ENCODE peak calls at places on chromosome 22, in seven cellular contexts. One of them, this sample, is unnamed.

GRCh38 chr22:25744694-25745093 is 2.7 kb downstream of the MYO18B start:
- DNase-seq in WERI-Rb-1: no peak
- DNase-seq in Peyer's patch: no peak
- DNase-seq in cardiac fibroblast: no peak
- DNase-seq in cardiac muscle cell: no peak
- DNase-seq in bronchial epithelial cell: no peak
- DNase-seq in fibroblast of pulmonary artery: no peak
- DNase-seq in this sample: no peak

GRCh38 chr22:36585841-36586240 is 56.9 kb upstream of the EIF3D start:
- DNase-seq in WERI-Rb-1: no peak
- DNase-seq in Peyer's patch: no peak
- DNase-seq in cardiac fibroblast: no peak
- DNase-seq in cardiac muscle cell: no peak
- DNase-seq in bronchial epithelial cell: peak
- DNase-seq in fibroblast of pulmonary artery: no peak
- DNase-seq in this sample: peak

GRCh38 chr22:47622541-47622940 is 860.1 kb downstream of the TBC1D22A start:
- DNase-seq in WERI-Rb-1: no peak
- DNase-seq in Peyer's patch: no peak
- DNase-seq in cardiac fibroblast: no peak
- DNase-seq in cardiac muscle cell: no peak
- DNase-seq in bronchial epithelial cell: no peak
- DNase-seq in fibroblast of pulmonary artery: no peak
- DNase-seq in this sample: no peak

GRCh38 chr22:47474464-47474863 is 712.0 kb downstream of the TBC1D22A start:
- DNase-seq in WERI-Rb-1: no peak
- DNase-seq in Peyer's patch: no peak
- DNase-seq in cardiac fibroblast: no peak
- DNase-seq in cardiac muscle cell: no peak
- DNase-seq in bronchial epithelial cell: no peak
- DNase-seq in fibroblast of pulmonary artery: peak
- DNase-seq in this sample: no peak

GRCh38 chr22:38706101-38706884 is 549 bp downstream of the GTPBP1 start:
- DNase-seq in WERI-Rb-1: peak
- DNase-seq in Peyer's patch: peak
- DNase-seq in cardiac fibroblast: peak
- DNase-seq in cardiac muscle cell: peak
- DNase-seq in bronchial epithelial cell: no peak
- DNase-seq in fibroblast of pulmonary artery: peak
- DNase-seq in this sample: peak

GRCh38 chr22:26646158-26646557 is 11.2 kb upstream of the MIAT start:
- DNase-seq in WERI-Rb-1: no peak
- DNase-seq in Peyer's patch: no peak
- DNase-seq in cardiac fibroblast: peak
- DNase-seq in cardiac muscle cell: no peak
- DNase-seq in bronchial epithelial cell: no peak
- DNase-seq in fibroblast of pulmonary artery: peak
- DNase-seq in this sample: no peak

GRCh38 chr22:39351689-39352214 is 2.0 kb downstream of the SYNGR1 start:
- DNase-seq in WERI-Rb-1: no peak
- DNase-seq in Peyer's patch: peak
- DNase-seq in cardiac fibroblast: peak
- DNase-seq in cardiac muscle cell: peak
- DNase-seq in bronchial epithelial cell: no peak
- DNase-seq in fibroblast of pulmonary artery: no peak
- DNase-seq in this sample: peak

GRCh38 chr22:22045576-22046335 is 63.2 kb upstream of the TOP3B start:
- DNase-seq in WERI-Rb-1: no peak
- DNase-seq in Peyer's patch: no peak
- DNase-seq in cardiac fibroblast: no peak
- DNase-seq in cardiac muscle cell: no peak
- DNase-seq in bronchial epithelial cell: no peak
- DNase-seq in fibroblast of pulmonary artery: no peak
- DNase-seq in this sample: no peak

GRCh38 chr22:37330200-37331033 is 48.1 kb downstream of the CYTH4 start:
- DNase-seq in WERI-Rb-1: peak
- DNase-seq in Peyer's patch: peak
- DNase-seq in cardiac fibroblast: peak
- DNase-seq in cardiac muscle cell: peak
- DNase-seq in bronchial epithelial cell: peak
- DNase-seq in fibroblast of pulmonary artery: peak
- DNase-seq in this sample: peak

GRCh38 chr22:47125603-47126002 is 363.2 kb downstream of the TBC1D22A start:
- DNase-seq in WERI-Rb-1: no peak
- DNase-seq in Peyer's patch: no peak
- DNase-seq in cardiac fibroblast: no peak
- DNase-seq in cardiac muscle cell: no peak
- DNase-seq in bronchial epithelial cell: no peak
- DNase-seq in fibroblast of pulmonary artery: peak
- DNase-seq in this sample: no peak

GRCh38 chr22:33883961-33884808 is 36.1 kb downstream of the LARGE1 start:
- DNase-seq in WERI-Rb-1: peak
- DNase-seq in Peyer's patch: no peak
- DNase-seq in cardiac fibroblast: no peak
- DNase-seq in cardiac muscle cell: no peak
- DNase-seq in bronchial epithelial cell: no peak
- DNase-seq in fibroblast of pulmonary artery: no peak
- DNase-seq in this sample: no peak

GRCh38 chr22:37021710-37022482 is 2.4 kb downstream of the MPST start:
- DNase-seq in WERI-Rb-1: peak
- DNase-seq in Peyer's patch: peak
- DNase-seq in cardiac fibroblast: peak
- DNase-seq in cardiac muscle cell: peak
- DNase-seq in bronchial epithelial cell: peak
- DNase-seq in fibroblast of pulmonary artery: peak
- DNase-seq in this sample: peak

GRCh38 chr22:37295946-37296345 is 13.6 kb downstream of the CYTH4 start:
- DNase-seq in WERI-Rb-1: no peak
- DNase-seq in Peyer's patch: no peak
- DNase-seq in cardiac fibroblast: no peak
- DNase-seq in cardiac muscle cell: no peak
- DNase-seq in bronchial epithelial cell: no peak
- DNase-seq in fibroblast of pulmonary artery: no peak
- DNase-seq in this sample: no peak

GRCh38 chr22:44807915-44808690 is 55.7 kb downstream of the ARHGAP8 start:
- DNase-seq in WERI-Rb-1: peak
- DNase-seq in Peyer's patch: no peak
- DNase-seq in cardiac fibroblast: no peak
- DNase-seq in cardiac muscle cell: peak
- DNase-seq in bronchial epithelial cell: no peak
- DNase-seq in fibroblast of pulmonary artery: no peak
- DNase-seq in this sample: no peak

GRCh38 chr22:19762315-19763140 is 1.9 kb downstream of the TBX1 start:
- DNase-seq in WERI-Rb-1: no peak
- DNase-seq in Peyer's patch: no peak
- DNase-seq in cardiac fibroblast: no peak
- DNase-seq in cardiac muscle cell: no peak
- DNase-seq in bronchial epithelial cell: peak
- DNase-seq in fibroblast of pulmonary artery: no peak
- DNase-seq in this sample: peak

GRCh38 chr22:36757608-36758220 is 18.2 kb downstream of the IFT27 start:
- DNase-seq in WERI-Rb-1: peak
- DNase-seq in Peyer's patch: peak
- DNase-seq in cardiac fibroblast: peak
- DNase-seq in cardiac muscle cell: peak
- DNase-seq in bronchial epithelial cell: peak
- DNase-seq in fibroblast of pulmonary artery: peak
- DNase-seq in this sample: peak

GRCh38 chr22:32644252-32645100 is 157.0 kb upstream of the TIMP3 start:
- DNase-seq in WERI-Rb-1: no peak
- DNase-seq in Peyer's patch: peak
- DNase-seq in cardiac fibroblast: peak
- DNase-seq in cardiac muscle cell: no peak
- DNase-seq in bronchial epithelial cell: peak
- DNase-seq in fibroblast of pulmonary artery: peak
- DNase-seq in this sample: peak

GRCh38 chr22:25475554-25476022 is 88.9 kb upstream of the GRK3 start:
- DNase-seq in WERI-Rb-1: no peak
- DNase-seq in Peyer's patch: no peak
- DNase-seq in cardiac fibroblast: peak
- DNase-seq in cardiac muscle cell: no peak
- DNase-seq in bronchial epithelial cell: no peak
- DNase-seq in fibroblast of pulmonary artery: peak
- DNase-seq in this sample: no peak

GRCh38 chr22:42184852-42185251 is 54.2 kb upstream of the CYP2D6 start:
- DNase-seq in WERI-Rb-1: no peak
- DNase-seq in Peyer's patch: no peak
- DNase-seq in cardiac fibroblast: no peak
- DNase-seq in cardiac muscle cell: no peak
- DNase-seq in bronchial epithelial cell: no peak
- DNase-seq in fibroblast of pulmonary artery: no peak
- DNase-seq in this sample: no peak

GRCh38 chr22:33922268-33922667 is 2.0 kb upstream of the LARGE1 start:
- DNase-seq in WERI-Rb-1: peak
- DNase-seq in Peyer's patch: peak
- DNase-seq in cardiac fibroblast: peak
- DNase-seq in cardiac muscle cell: peak
- DNase-seq in bronchial epithelial cell: no peak
- DNase-seq in fibroblast of pulmonary artery: peak
- DNase-seq in this sample: no peak

GRCh38 chr22:23997092-23997491 is 8.2 kb downstream of the GSTT4 start:
- DNase-seq in WERI-Rb-1: no peak
- DNase-seq in Peyer's patch: no peak
- DNase-seq in cardiac fibroblast: no peak
- DNase-seq in cardiac muscle cell: no peak
- DNase-seq in bronchial epithelial cell: no peak
- DNase-seq in fibroblast of pulmonary artery: no peak
- DNase-seq in this sample: no peak
- TF ChIP-seq CTCF in WERI-Rb-1: no peak
- TF ChIP-seq CTCF in Peyer's patch: no peak
- TF ChIP-seq CTCF in cardiac fibroblast: no peak
- TF ChIP-seq CTCF in cardiac muscle cell: no peak
- TF ChIP-seq CTCF in bronchial epithelial cell: no peak
- TF ChIP-seq CTCF in fibroblast of pulmonary artery: no peak
- TF ChIP-seq CTCF in this sample: no peak

GRCh38 chr22:31637375-31637937 is 24.6 kb downstream of the PISD start:
- DNase-seq in WERI-Rb-1: no peak
- DNase-seq in Peyer's patch: peak
- DNase-seq in cardiac fibroblast: peak
- DNase-seq in cardiac muscle cell: peak
- DNase-seq in bronchial epithelial cell: no peak
- DNase-seq in fibroblast of pulmonary artery: no peak
- DNase-seq in this sample: no peak
- H3K4me3 ChIP-seq in WERI-Rb-1: no peak
- H3K4me3 ChIP-seq in Peyer's patch: no peak
- H3K4me3 ChIP-seq in cardiac fibroblast: peak
- H3K4me3 ChIP-seq in cardiac muscle cell: no peak
- H3K4me3 ChIP-seq in bronchial epithelial cell: no peak
- H3K4me3 ChIP-seq in fibroblast of pulmonary artery: no peak
- H3K4me3 ChIP-seq in this sample: no peak

GRCh38 chr22:45880732-45881523 is 96.0 kb downstream of the WNT7B start:
- DNase-seq in WERI-Rb-1: peak
- DNase-seq in Peyer's patch: no peak
- DNase-seq in cardiac fibroblast: no peak
- DNase-seq in cardiac muscle cell: peak
- DNase-seq in bronchial epithelial cell: no peak
- DNase-seq in fibroblast of pulmonary artery: no peak
- DNase-seq in this sample: no peak
- TF ChIP-seq CTCF in WERI-Rb-1: no peak
- TF ChIP-seq CTCF in Peyer's patch: no peak
- TF ChIP-seq CTCF in cardiac fibroblast: no peak
- TF ChIP-seq CTCF in cardiac muscle cell: no peak
- TF ChIP-seq CTCF in bronchial epithelial cell: no peak
- TF ChIP-seq CTCF in fibroblast of pulmonary artery: no peak
- TF ChIP-seq CTCF in this sample: no peak

GRCh38 chr22:46004105-46004866 is 27.3 kb upstream of the WNT7B start:
- DNase-seq in WERI-Rb-1: no peak
- DNase-seq in Peyer's patch: no peak
- DNase-seq in cardiac fibroblast: no peak
- DNase-seq in cardiac muscle cell: no peak
- DNase-seq in bronchial epithelial cell: no peak
- DNase-seq in fibroblast of pulmonary artery: no peak
- DNase-seq in this sample: no peak

GRCh38 chr22:46007848-46008261 is 30.9 kb upstream of the WNT7B start:
- DNase-seq in WERI-Rb-1: no peak
- DNase-seq in Peyer's patch: no peak
- DNase-seq in cardiac fibroblast: peak
- DNase-seq in cardiac muscle cell: no peak
- DNase-seq in bronchial epithelial cell: peak
- DNase-seq in fibroblast of pulmonary artery: peak
- DNase-seq in this sample: peak

GRCh38 chr22:46007003-46007847 is 30.3 kb upstream of the WNT7B start:
- DNase-seq in WERI-Rb-1: no peak
- DNase-seq in Peyer's patch: no peak
- DNase-seq in cardiac fibroblast: peak
- DNase-seq in cardiac muscle cell: no peak
- DNase-seq in bronchial epithelial cell: peak
- DNase-seq in fibroblast of pulmonary artery: peak
- DNase-seq in this sample: peak

GRCh38 chr22:46008291-46008690 is 31.3 kb upstream of the WNT7B start:
- DNase-seq in WERI-Rb-1: no peak
- DNase-seq in Peyer's patch: no peak
- DNase-seq in cardiac fibroblast: no peak
- DNase-seq in cardiac muscle cell: no peak
- DNase-seq in bronchial epithelial cell: no peak
- DNase-seq in fibroblast of pulmonary artery: no peak
- DNase-seq in this sample: no peak

GRCh38 chr22:46006379-46007002 is 29.5 kb upstream of the WNT7B start:
- DNase-seq in WERI-Rb-1: peak
- DNase-seq in Peyer's patch: peak
- DNase-seq in cardiac fibroblast: peak
- DNase-seq in cardiac muscle cell: peak
- DNase-seq in bronchial epithelial cell: peak
- DNase-seq in fibroblast of pulmonary artery: peak
- DNase-seq in this sample: peak
- H3K4me3 ChIP-seq in WERI-Rb-1: no peak
- H3K4me3 ChIP-seq in Peyer's patch: peak
- H3K4me3 ChIP-seq in cardiac fibroblast: peak
- H3K4me3 ChIP-seq in cardiac muscle cell: no peak
- H3K4me3 ChIP-seq in bronchial epithelial cell: peak
- H3K4me3 ChIP-seq in fibroblast of pulmonary artery: peak
- H3K4me3 ChIP-seq in this sample: peak

GRCh38 chr22:48737461-48738203 is 1090.0 kb downstream of the BRD1 start:
- DNase-seq in WERI-Rb-1: no peak
- DNase-seq in Peyer's patch: no peak
- DNase-seq in cardiac fibroblast: no peak
- DNase-seq in cardiac muscle cell: no peak
- DNase-seq in bronchial epithelial cell: no peak
- DNase-seq in fibroblast of pulmonary artery: no peak
- DNase-seq in this sample: no peak
- TF ChIP-seq CTCF in WERI-Rb-1: no peak
- TF ChIP-seq CTCF in Peyer's patch: no peak
- TF ChIP-seq CTCF in cardiac fibroblast: no peak
- TF ChIP-seq CTCF in cardiac muscle cell: no peak
- TF ChIP-seq CTCF in bronchial epithelial cell: no peak
- TF ChIP-seq CTCF in fibroblast of pulmonary artery: no peak
- TF ChIP-seq CTCF in this sample: no peak